ENCODE peak calls at places on chromosomes 6 and 20, in six cellular contexts. E is NCI-H524; K is GM23338; Q is stimulated activated naive B cell treated with anti-CD40 and anti-IgM and Interleukin-4, amounts not matched to agents 10 μg/mL and 1 μg/mL and 100 μg/mL, for 72 hours; H is fibroblast of lung; T is stimulated activated CD8-positive, alpha-beta memory T cell treated with anti-CD3 and anti-CD28 coated beads, Interleukin-12 subunit alpha, Interleukin-12 subunit beta, amount 100 ng/mL, for 4 hours. A is an unnamed sample.

GRCh38 chr6:31734703-31735500 is 1.4 kb downstream of the CLIC1 start:
- DNase-seq in E (no peak), K (peak), T (peak), H (peak), Q (peak), A (peak)

GRCh38 chr6:31493875-31494694 is 3.9 kb upstream of the MICB start:
- DNase-seq in Q (peak), T (peak), E (peak), H (peak), K (peak), A (peak)

GRCh38 chr6:154921482-154921881 is 73.6 kb upstream of the TIAM2 start:
- DNase-seq in T (no peak), E (no peak), Q (peak), H (no peak), K (no peak), A (peak)

GRCh38 chr6:169328112-169328801 is 74.6 kb upstream of the THBS2 start:
- DNase-seq in E (no peak), K (no peak), T (no peak), Q (no peak), H (peak), A (no peak)

GRCh38 chr6:108737594-108738546 is 110.4 kb upstream of the ARMC2 start:
- DNase-seq in H (peak), E (no peak), T (no peak), Q (no peak), K (no peak), A (no peak)

GRCh38 chr20:49615401-49616153 is 47.6 kb upstream of the PTGIS start:
- DNase-seq in E (no peak), Q (no peak), K (no peak), T (no peak), H (peak), A (no peak)

GRCh38 chr20:63005240-63005861 is 1.4 kb downstream of the BHLHE23 start:
- DNase-seq in K (peak), T (no peak), E (no peak), Q (no peak), H (no peak), A (no peak)

GRCh38 chr6:84428300-84428907 is 201.0 kb upstream of the CEP162 start:
- DNase-seq in H (peak), K (peak), Q (no peak), T (no peak), E (peak), A (peak)

GRCh38 chr20:8709627-8710026 is 359.3 kb upstream of the PLCB4 start:
- DNase-seq in H (peak), E (no peak), T (no peak), Q (no peak), K (no peak), A (no peak)

GRCh38 chr6:134020543-134020942 is 31.9 kb downstream of the SLC2A12 start:
- DNase-seq in Q (no peak), T (no peak), E (no peak), H (no peak), K (no peak), A (no peak)

GRCh38 chr6:35679399-35679798 is 9.3 kb downstream of the FKBP5 start:
- DNase-seq in Q (no peak), K (no peak), T (no peak), E (no peak), H (no peak), A (no peak)

GRCh38 chr6:87436435-87436834 is 28.7 kb downstream of the CFAP206 start:
- DNase-seq in Q (no peak), E (no peak), H (peak), K (peak), T (no peak), A (peak)

GRCh38 chr20:30488941-30489601 is 768.4 kb upstream of the DEFB115 start:
- DNase-seq in K (peak), E (no peak), Q (no peak), H (no peak), T (no peak), A (no peak)

GRCh38 chr6:693737-694038 is 749 bp upstream of the EXOC2 start:
- DNase-seq in Q (no peak), H (no peak), T (no peak), E (no peak), K (no peak), A (no peak)

GRCh38 chr20:10171864-10172751 is 46.5 kb upstream of the SNAP25 start:
- DNase-seq in K (peak), T (no peak), Q (no peak), E (peak), H (peak), A (no peak)

GRCh38 chr6:70811788-70812187 is 144.1 kb downstream of the SMAP1 start:
- DNase-seq in H (peak), T (no peak), Q (no peak), K (no peak), E (no peak), A (no peak)

GRCh38 chr6:166308769-166309589 is 787 bp upstream of the PRR18 start:
- DNase-seq in T (no peak), Q (no peak), E (no peak), K (peak), H (no peak), A (no peak)

GRCh38 chr20:723756-724155 is 44.5 kb downstream of the SLC52A3 start:
- DNase-seq in Q (no peak), E (peak), K (peak), T (no peak), H (no peak), A (no peak)

GRCh38 chr6:116034327-116034726 is 26.4 kb downstream of the FRK start:
- DNase-seq in K (no peak), E (no peak), Q (no peak), H (peak), T (no peak), A (no peak)

GRCh38 chr6:14824060-14824834 is 421.6 kb upstream of the JARID2 start:
- DNase-seq in K (no peak), H (peak), Q (no peak), T (no peak), E (no peak), A (no peak)

GRCh38 chr6:35086636-35087360 is 54.3 kb downstream of the TCP11 start:
- DNase-seq in K (no peak), T (no peak), H (no peak), Q (no peak), E (no peak), A (no peak)

GRCh38 chr6:53244958-53245357 is 96.3 kb upstream of the GCM1 start:
- DNase-seq in T (no peak), E (no peak), K (no peak), Q (peak), H (no peak), A (peak)

GRCh38 chr20:63183422-63184146 is 32.3 kb downstream of the YTHDF1 start:
- DNase-seq in K (peak), H (peak), T (no peak), E (no peak), Q (no peak), A (peak)

GRCh38 chr20:59335401-59335800 is 35.0 kb downstream of the EDN3 start:
- DNase-seq in T (no peak), E (no peak), K (no peak), H (no peak), Q (no peak), A (no peak)

GRCh38 chr6:35710241-35710847 is 21.6 kb upstream of the FKBP5 start:
- DNase-seq in T (no peak), E (no peak), Q (no peak), K (no peak), H (no peak), A (no peak)

GRCh38 chr20:62901891-62902290 is 24.4 kb downstream of the DIDO1 start:
- DNase-seq in K (no peak), H (no peak), T (no peak), Q (no peak), E (no peak), A (no peak)

GRCh38 chr20:35207950-35208611 is 18.4 kb upstream of the MMP24 start:
- DNase-seq in Q (peak), K (peak), H (peak), E (peak), T (peak), A (peak)

GRCh38 chr6:90764001-90764400 is 177.1 kb upstream of the MAP3K7 start:
- DNase-seq in T (no peak), Q (no peak), E (no peak), H (no peak), K (no peak), A (no peak)

GRCh38 chr6:89999995-90000825 is 105.9 kb downstream of the GJA10 start:
- DNase-seq in H (no peak), E (no peak), T (no peak), K (no peak), Q (no peak), A (no peak)

A was measured in GM10248.